ENCODE peak calls at places on chromosome 20, in five cellular contexts. D is CD4-positive, CD25-positive, alpha-beta regulatory T cell; I is naive thymus-derived CD4-positive, alpha-beta T cell; N is CD8-positive, alpha-beta T cell; A is left ventricle myocardium inferior. U is an unnamed sample. For H3K9me3, the result is how much of the 10 kb centered on the place peaks cover.

GRCh38 chr20:49936153-49937022 is at the start of gene RNF114:
- DNase-seq in D (peak), I (peak), N (peak), A (peak), U (peak)

GRCh38 chr20:19079536-19080299 is 132.7 kb upstream of the SLC24A3 start:
- DNase-seq in D (no peak), I (no peak), N (no peak), A (no peak), U (no peak)

GRCh38 chr20:50664248-50664647 is 27.1 kb downstream of the RIPOR3 start:
- DNase-seq in D (no peak), I (no peak), N (no peak), A (peak), U (no peak)

GRCh38 chr20:45419188-45420091 is 3.5 kb downstream of the PIGT start:
- DNase-seq in D (no peak), I (no peak), N (no peak), A (peak), U (peak)

GRCh38 chr20:33554914-33555420 is 65.1 kb downstream of the CBFA2T2 start:
- DNase-seq in D (peak), I (peak), N (peak), A (no peak), U (no peak)

GRCh38 chr20:22825076-22825475 is 210.0 kb upstream of the SSTR4 start:
- DNase-seq in D (no peak), I (no peak), N (no peak), A (no peak), U (no peak)

GRCh38 chr20:32522775-32523612 is 62.1 kb downstream of the NOL4L start:
- DNase-seq in D (no peak), I (no peak), N (no peak), A (no peak), U (no peak)

GRCh38 chr20:17594443-17594842 is 24.6 kb downstream of the DSTN start:
- DNase-seq in D (no peak), I (no peak), N (no peak), A (no peak), U (peak)

GRCh38 chr20:23928788-23929187 is 49.2 kb upstream of the CST5 start:
- DNase-seq in D (no peak), I (peak), N (peak), A (no peak), U (peak)

GRCh38 chr20:17442588-17442987 is 88.6 kb downstream of the BFSP1 start:
- DNase-seq in D (no peak), I (no peak), N (no peak), A (no peak), U (peak)

GRCh38 chr20:49964964-49965780 is 17.6 kb upstream of the SNAI1 start:
- DNase-seq in D (no peak), I (no peak), N (no peak), A (no peak), U (peak)

GRCh38 chr20:36303831-36304230 is 2.3 kb upstream of the DLGAP4 start:
- DNase-seq in D (no peak), I (no peak), N (no peak), A (no peak), U (no peak)

GRCh38 chr20:61117725-61118124 is 134.3 kb upstream of the CDH4 start:
- DNase-seq in D (no peak), I (no peak), N (no peak), A (no peak), U (no peak)

GRCh38 chr20:62611794-62612193 is 30.5 kb upstream of the SLCO4A1 start:
- DNase-seq in D (no peak), I (no peak), N (no peak), A (no peak), U (no peak)

GRCh38 chr20:44081888-44082287 is 105.1 kb downstream of the JPH2 start:
- DNase-seq in D (no peak), I (no peak), N (no peak), A (no peak), U (no peak)

GRCh38 chr20:5309971-5310370 is 6.8 kb downstream of the PROKR2 start:
- DNase-seq in D (no peak), I (no peak), N (no peak), A (no peak), U (no peak)

GRCh38 chr20:20038586-20038985 is 13.7 kb downstream of the CRNKL1 start:
- DNase-seq in D (no peak), I (no peak), N (no peak), A (no peak), U (no peak)

GRCh38 chr20:63641792-63642517 is 11.3 kb downstream of the STMN3 start:
- DNase-seq in D (peak), I (peak), N (peak), A (peak), U (peak)

GRCh38 chr20:18738055-18738454 is 75.5 kb upstream of the SCP2D1 start:
- DNase-seq in D (peak), I (peak), N (peak), A (no peak), U (no peak)

GRCh38 chr20:18754030-18754659 is 59.4 kb upstream of the SCP2D1 start:
- DNase-seq in D (no peak), I (no peak), N (no peak), A (no peak), U (no peak)

GRCh38 chr20:63363013-63363957 is 2.1 kb upstream of the CHRNA4 start:
- DNase-seq in D (no peak), I (no peak), N (peak), A (no peak), U (no peak)

GRCh38 chr20:25066386-25066785 is 8.4 kb upstream of the ACSS1 start:
- DNase-seq in D (no peak), I (no peak), N (no peak), A (no peak), U (no peak)

GRCh38 chr20:51789434-51789833 is 12.9 kb downstream of the SALL4 start:
- DNase-seq in D (no peak), I (no peak), N (no peak), A (no peak), U (no peak)

GRCh38 chr20:32035398-32035852 is 16.6 kb upstream of the HCK start:
- DNase-seq in D (no peak), I (no peak), N (no peak), A (no peak), U (no peak)

GRCh38 chr20:63544241-63544957 is 3.1 kb downstream of the SRMS start:
- DNase-seq in D (no peak), I (no peak), N (no peak), A (no peak), U (no peak)

GRCh38 chr20:36105731-36106226 is 48.8 kb upstream of the EPB41L1 start:
- DNase-seq in D (no peak), I (no peak), N (no peak), A (no peak), U (no peak)

GRCh38 chr20:43046946-43047345 is 142.8 kb downstream of the PTPRT start:
- DNase-seq in D (no peak), I (no peak), N (no peak), A (no peak), U (no peak)

GRCh38 chr20:22460803-22461202 is 123.6 kb downstream of the FOXA2 start:
- DNase-seq in D (no peak), I (no peak), N (no peak), A (no peak), U (no peak)

GRCh38 chr20:62241501-62241900 is 3.2 kb downstream of the OSBPL2 start:
- DNase-seq in D (no peak), I (no peak), N (no peak), A (no peak), U (no peak)

GRCh38 chr20:62052842-62053464 is 12.7 kb downstream of the TAF4 start:
- DNase-seq in D (no peak), I (no peak), N (no peak), A (no peak), U (no peak)

GRCh38 chr20:270517-270916 is 13.0 kb downstream of the DEFB132 start:
- DNase-seq in D (no peak), I (no peak), N (no peak), A (no peak), U (no peak)

GRCh38 chr20:22339091-22339881 is 245.1 kb downstream of the FOXA2 start:
- DNase-seq in D (no peak), I (peak), N (no peak), A (no peak), U (peak)

GRCh38 chr20:54723723-54724122 is 248.3 kb downstream of the DOK5 start:
- DNase-seq in D (no peak), I (no peak), N (no peak), A (no peak), U (no peak)

GRCh38 chr20:61901421-61902212 is 164.1 kb downstream of the TAF4 start:
- DNase-seq in D (no peak), I (no peak), N (no peak), A (no peak), U (peak)

GRCh38 chr20:62305149-62305764 is 2.5 kb downstream of the ADRM1 start:
- DNase-seq in D (no peak), I (no peak), N (peak), A (no peak), U (no peak)

GRCh38 chr20:53795170-53795569 is 201.5 kb upstream of the ZNF217 start:
- DNase-seq in D (no peak), I (no peak), N (no peak), A (no peak), U (no peak)

GRCh38 chr20:59788811-59789210 is 144.6 kb downstream of the SYCP2 start:
- DNase-seq in D (no peak), I (no peak), N (no peak), A (no peak), U (no peak)

GRCh38 chr20:59792300-59792699 is 141.1 kb downstream of the SYCP2 start:
- DNase-seq in D (no peak), I (no peak), N (no peak), A (no peak), U (no peak)

GRCh38 chr20:59789641-59790040 is 143.8 kb downstream of the SYCP2 start:
- DNase-seq in D (no peak), I (no peak), N (no peak), A (no peak), U (no peak)

GRCh38 chr20:59788196-59788735 is 145.2 kb downstream of the SYCP2 start:
- DNase-seq in D (no peak), I (no peak), N (no peak), A (no peak), U (no peak)

GRCh38 chr20:59790388-59790787 is 143.0 kb downstream of the SYCP2 start:
- DNase-seq in D (no peak), I (no peak), N (no peak), A (no peak), U (no peak)
- H3K9me3 ChIP-seq in D (under half), I (under half), N (under half), A (under half), U (under half)

GRCh38 chr20:14155361-14155760 is 160.0 kb downstream of the MACROD2 start:
- DNase-seq in D (no peak), I (no peak), N (no peak), A (no peak), U (no peak)
- H3K9me3 ChIP-seq in D (under half), I (under half), N (under half), A (under half), U (under half)

GRCh38 chr20:38241201-38241600 is 19.3 kb downstream of the KIAA1755 start:
- DNase-seq in D (no peak), I (no peak), N (no peak), A (no peak), U (no peak)
- H3K9me3 ChIP-seq in D (under half), I (under half), N (under half), A (under half), U (under half)

DNA sequence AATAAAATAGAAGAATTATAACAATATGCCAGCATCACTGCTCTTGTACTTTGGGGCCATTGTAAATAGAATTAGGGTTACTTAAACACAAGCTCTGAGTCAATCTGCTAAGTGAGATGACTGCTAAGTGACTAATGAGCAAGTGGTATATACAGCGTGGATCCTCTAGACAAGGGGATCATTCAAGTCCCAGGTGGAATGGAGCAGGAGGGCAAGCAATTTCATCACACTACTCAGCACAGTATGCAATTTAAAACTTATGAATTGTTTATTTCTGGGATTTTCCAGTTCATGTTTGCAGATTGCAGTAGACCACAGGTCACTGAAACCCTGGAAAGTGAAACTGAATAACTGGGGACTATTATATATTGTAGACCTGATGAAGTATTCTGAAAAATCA is 235.3 kb downstream of the BTBD3 start:
- DNase-seq in D (no peak), I (no peak), N (no peak), A (no peak), U (no peak)
- H3K9me3 ChIP-seq in D (under half), I (under half), N (under half), A (under half), U (under half)

U was measured in Karpas-422.